ENCODE peak calls at places on chromosome 17, in six cellular contexts. K is neural progenitor cell; O is CD8-positive, alpha-beta T cell; A is naive thymus-derived CD4-positive, alpha-beta T cell; H is IMR-90; X is GM23248. V is an unnamed sample. For H3K36me3, the result is how much of the 10 kb centered on the place peaks cover.

GRCh38 chr17:80720624-80721577 is 176.3 kb downstream of the RPTOR start:
- DNase-seq in X (peak), A (peak), H (peak), O (peak), K (no peak), V (peak)

GRCh38 chr17:81184596-81184995 is 18.6 kb upstream of the AATK start:
- DNase-seq in X (no peak), H (no peak), O (no peak), A (no peak), K (peak), V (no peak)

GRCh38 chr17:5708344-5708743 is 124.0 kb upstream of the NLRP1 start:
- DNase-seq in H (no peak), O (no peak), K (no peak), A (no peak), X (no peak), V (no peak)

GRCh38 chr17:81198826-81199481 is 23.8 kb downstream of the CEP131 start:
- DNase-seq in A (no peak), X (no peak), O (no peak), K (no peak), H (no peak), V (no peak)

GRCh38 chr17:62895650-62896301 is 70.3 kb upstream of the TANC2 start:
- DNase-seq in K (no peak), O (no peak), X (peak), A (no peak), H (peak), V (no peak)

GRCh38 chr17:41705271-41705991 is 6.7 kb upstream of the GAST start:
- DNase-seq in H (peak), X (no peak), O (no peak), K (peak), A (no peak), V (no peak)

GRCh38 chr17:80312621-80313135 is 52.0 kb downstream of the RNF213 start:
- DNase-seq in K (no peak), O (no peak), X (no peak), A (no peak), H (no peak), V (no peak)

GRCh38 chr17:65987988-65988387 is 203.9 kb downstream of the CEP112 start:
- DNase-seq in A (no peak), H (peak), X (peak), O (no peak), K (peak), V (no peak)

GRCh38 chr17:67392111-67392510 is 15.0 kb downstream of the PITPNC1 start:
- DNase-seq in A (no peak), X (no peak), O (no peak), H (no peak), K (no peak), V (no peak)

GRCh38 chr17:59367657-59368045 is 36.2 kb downstream of the YPEL2 start:
- DNase-seq in H (no peak), O (no peak), X (peak), K (no peak), A (no peak), V (no peak)

GRCh38 chr17:46026815-46027125 is 27.7 kb downstream of the STH start:
- DNase-seq in H (no peak), A (no peak), O (no peak), K (no peak), X (no peak), V (no peak)

GRCh38 chr17:16286947-16287562 is 66.2 kb downstream of the CENPV start:
- DNase-seq in H (no peak), X (peak), K (no peak), A (no peak), O (no peak), V (no peak)

GRCh38 chr17:62898239-62898864 is 67.7 kb upstream of the TANC2 start:
- DNase-seq in O (no peak), K (no peak), H (no peak), X (peak), A (no peak), V (no peak)

GRCh38 chr17:14750866-14751265 is 450.0 kb downstream of the HS3ST3B1 start:
- DNase-seq in K (no peak), X (no peak), A (no peak), H (no peak), O (no peak), V (no peak)

GRCh38 chr17:80257716-80258213 is 2.9 kb upstream of the RNF213 start:
- DNase-seq in X (no peak), H (no peak), O (no peak), K (no peak), A (no peak), V (no peak)

GRCh38 chr17:62660629-62661118 is 33.2 kb downstream of the MRC2 start:
- DNase-seq in K (no peak), O (no peak), X (no peak), A (no peak), H (no peak), V (no peak)

GRCh38 chr17:39402890-39403605 is 1.6 kb upstream of the FBXL20 start:
- DNase-seq in H (no peak), O (no peak), A (no peak), X (no peak), K (no peak), V (no peak)

GRCh38 chr17:19453296-19453695 is 42.3 kb downstream of the RNF112 start:
- DNase-seq in X (no peak), O (no peak), A (no peak), H (no peak), K (no peak), V (no peak)

GRCh38 chr17:8420041-8420934 is 15.4 kb upstream of the NDEL1 start:
- DNase-seq in O (no peak), K (no peak), H (peak), A (no peak), X (peak), V (no peak)

GRCh38 chr17:12985431-12986285 is 32.2 kb downstream of the ELAC2 start:
- DNase-seq in O (no peak), A (no peak), H (peak), X (peak), K (no peak), V (no peak)

GRCh38 chr17:64277831-64278562 is 14.9 kb upstream of the TEX2 start:
- DNase-seq in H (peak), K (no peak), A (no peak), X (peak), O (no peak), V (no peak)

GRCh38 chr17:19905514-19905913 is 37.8 kb upstream of the ULK2 start:
- DNase-seq in O (no peak), A (no peak), H (no peak), K (no peak), X (no peak), V (no peak)

GRCh38 chr17:17985555-17985954 is 12.9 kb downstream of the DRC3 start:
- DNase-seq in A (no peak), X (peak), K (no peak), H (no peak), O (no peak), V (no peak)

GRCh38 chr17:65170839-65171238 is 33.7 kb downstream of the RGS9 start:
- DNase-seq in H (peak), A (no peak), K (no peak), O (no peak), X (no peak), V (no peak)

GRCh38 chr17:7296189-7296861 is 1.9 kb upstream of the YBX2 start:
- DNase-seq in A (no peak), X (peak), O (peak), H (peak), K (peak), V (peak)

GRCh38 chr17:32803544-32803943 is 73.4 kb downstream of the MYO1D start:
- DNase-seq in O (no peak), H (no peak), X (peak), K (no peak), A (no peak), V (no peak)

GRCh38 chr17:44212507-44213402 is 6.7 kb downstream of the UBTF start:
- DNase-seq in A (no peak), X (no peak), H (no peak), K (no peak), O (no peak), V (no peak)

GRCh38 chr17:75813081-75814020 is 28.7 kb downstream of the UNK start:
- DNase-seq in O (no peak), A (no peak), H (no peak), X (no peak), K (no peak), V (no peak)

GRCh38 chr17:15917021-15917438 is 27.9 kb upstream of the ADORA2B start:
- DNase-seq in A (no peak), H (no peak), X (no peak), K (no peak), O (no peak), V (no peak)

DNA sequence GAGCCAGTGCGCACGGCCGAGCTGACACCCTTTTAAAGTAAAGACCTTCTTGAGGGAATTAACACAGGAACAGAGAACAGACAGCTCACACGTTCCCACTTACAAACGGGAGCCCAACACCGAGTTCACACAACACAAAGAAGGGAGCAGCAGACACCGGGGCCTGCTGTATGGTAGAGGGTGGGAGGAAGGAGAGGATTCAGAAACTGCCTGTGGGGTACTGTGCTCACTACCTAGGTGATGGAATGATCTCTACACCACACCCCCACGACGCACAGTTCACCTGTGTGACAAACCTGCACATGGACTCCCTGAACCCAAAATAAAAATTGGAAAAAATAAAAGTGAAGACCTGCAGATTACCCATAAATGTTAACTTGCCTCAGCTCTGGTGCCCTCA is 32.5 kb downstream of the TMC6 start:
- DNase-seq in X (no peak), O (no peak), H (no peak), K (no peak), A (no peak), V (no peak)
- H3K36me3 ChIP-seq in X (under half), O (half or more), H (half or more), K (under half), A (under half), V (half or more)

GRCh38 chr17:49677134-49677932 is 564 bp downstream of the SPOP start:
- DNase-seq in A (peak), X (peak), O (peak), K (peak), H (peak), V (peak)
- H3K4me3 ChIP-seq in A (peak), X (peak), O (peak), K (peak), H (peak), V (peak)

GRCh38 chr17:74210191-74211140 is 2.9 kb upstream of the TTYH2 start:
- DNase-seq in A (peak), X (peak), O (peak), H (peak), K (peak), V (peak)
- H3K36me3 ChIP-seq in A (under half), X (under half), O (under half), H (under half), K (under half), V (under half)

GRCh38 chr17:37747222-37747621 is 2.4 kb upstream of the HNF1B start:
- DNase-seq in H (no peak), X (no peak), O (no peak), K (no peak), A (no peak), V (no peak)

GRCh38 chr17:37745801-37746426 is 1.1 kb upstream of the HNF1B start:
- DNase-seq in H (no peak), A (no peak), X (no peak), K (no peak), O (no peak), V (no peak)

GRCh38 chr17:37744961-37745800 is at the start of gene HNF1B:
- DNase-seq in K (peak), O (no peak), H (no peak), A (no peak), X (no peak), V (no peak)

GRCh38 chr17:37744633-37744927 is 279 bp downstream of the HNF1B start:
- DNase-seq in A (no peak), X (no peak), O (no peak), K (no peak), H (no peak), V (no peak)

DNA sequence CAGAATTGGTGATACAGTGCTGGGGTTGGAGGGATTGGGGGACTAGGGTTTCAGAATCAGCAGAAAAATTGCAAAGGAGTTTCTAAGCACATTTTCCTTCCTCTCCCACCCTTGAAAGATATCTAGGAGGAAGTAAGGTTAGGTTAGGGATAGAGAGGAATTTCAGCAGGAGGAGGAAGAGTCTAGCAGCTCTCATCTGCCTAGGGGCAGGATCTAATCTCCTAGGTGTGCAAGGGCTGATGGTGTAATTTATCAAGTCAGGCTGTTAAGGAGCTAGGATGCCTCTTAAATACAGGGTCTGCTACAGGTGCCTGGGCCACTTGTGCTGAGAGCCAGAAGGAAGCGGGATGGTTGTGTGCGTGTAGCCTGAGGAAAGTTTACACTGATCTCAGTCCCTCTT is 1.8 kb upstream of the HNF1B start:
- DNase-seq in X (no peak), A (no peak), K (no peak), H (no peak), O (no peak), V (no peak)
- H3K4me3 ChIP-seq in X (no peak), A (no peak), K (no peak), H (no peak), O (no peak), V (no peak)

V was measured in CD8-positive, alpha-beta memory T cell.